ENCODE peak calls at places on chromosomes 13 and 19, in eight cellular contexts. One of them, this sample, is unnamed.

GRCh38 chr13:74687452-74688180 is 553.4 kb upstream of the KLF12 start:
- DNase-seq in stimulated activated CD8-positive, alpha-beta memory T cell treated with anti-CD3 and anti-CD28 coated beads, Interleukin-2, amount 100 ng/mL, for 48 hours: no peak
- DNase-seq in upper lobe of right lung: no peak
- DNase-seq in stimulated activated CD4-positive, alpha-beta T cell treated with anti-CD3 and anti-CD28 coated beads, TNF-alpha, amount 100 ng/mL, for 24 hours: no peak
- DNase-seq in IMR-90: no peak
- DNase-seq in fibroblast of pulmonary artery: no peak
- DNase-seq in smooth muscle cell of the brain vasculature: no peak
- DNase-seq in HEK293T: no peak
- DNase-seq in this sample: no peak

GRCh38 chr19:45919678-45920077 is 5.1 kb upstream of the NANOS2 start:
- DNase-seq in IMR-90: no peak
- DNase-seq in upper lobe of right lung: no peak
- DNase-seq in fibroblast of pulmonary artery: no peak
- DNase-seq in stimulated activated CD4-positive, alpha-beta T cell treated with anti-CD3 and anti-CD28 coated beads, TNF-alpha, amount 100 ng/mL, for 24 hours: no peak
- DNase-seq in stimulated activated CD8-positive, alpha-beta memory T cell treated with anti-CD3 and anti-CD28 coated beads, Interleukin-2, amount 100 ng/mL, for 48 hours: no peak
- DNase-seq in HEK293T: no peak
- DNase-seq in smooth muscle cell of the brain vasculature: no peak
- DNase-seq in this sample: peak

GRCh38 chr13:109869312-109870237 is 83.2 kb upstream of the IRS2 start:
- DNase-seq in stimulated activated CD4-positive, alpha-beta T cell treated with anti-CD3 and anti-CD28 coated beads, TNF-alpha, amount 100 ng/mL, for 24 hours: peak
- DNase-seq in HEK293T: no peak
- DNase-seq in fibroblast of pulmonary artery: peak
- DNase-seq in smooth muscle cell of the brain vasculature: peak
- DNase-seq in IMR-90: peak
- DNase-seq in upper lobe of right lung: peak
- DNase-seq in stimulated activated CD8-positive, alpha-beta memory T cell treated with anti-CD3 and anti-CD28 coated beads, Interleukin-2, amount 100 ng/mL, for 48 hours: peak
- DNase-seq in this sample: peak

GRCh38 chr13:25836709-25837316 is 215.0 kb downstream of the SHISA2 start:
- DNase-seq in stimulated activated CD4-positive, alpha-beta T cell treated with anti-CD3 and anti-CD28 coated beads, TNF-alpha, amount 100 ng/mL, for 24 hours: no peak
- DNase-seq in upper lobe of right lung: no peak
- DNase-seq in fibroblast of pulmonary artery: no peak
- DNase-seq in stimulated activated CD8-positive, alpha-beta memory T cell treated with anti-CD3 and anti-CD28 coated beads, Interleukin-2, amount 100 ng/mL, for 48 hours: no peak
- DNase-seq in HEK293T: no peak
- DNase-seq in smooth muscle cell of the brain vasculature: no peak
- DNase-seq in IMR-90: no peak
- DNase-seq in this sample: no peak

GRCh38 chr13:34124912-34125311 is 307.0 kb downstream of the RFC3 start:
- DNase-seq in stimulated activated CD4-positive, alpha-beta T cell treated with anti-CD3 and anti-CD28 coated beads, TNF-alpha, amount 100 ng/mL, for 24 hours: no peak
- DNase-seq in HEK293T: no peak
- DNase-seq in smooth muscle cell of the brain vasculature: no peak
- DNase-seq in fibroblast of pulmonary artery: no peak
- DNase-seq in IMR-90: no peak
- DNase-seq in stimulated activated CD8-positive, alpha-beta memory T cell treated with anti-CD3 and anti-CD28 coated beads, Interleukin-2, amount 100 ng/mL, for 48 hours: no peak
- DNase-seq in upper lobe of right lung: no peak
- DNase-seq in this sample: no peak

GRCh38 chr19:29574518-29574917 is 31.6 kb upstream of the POP4 start:
- DNase-seq in IMR-90: no peak
- DNase-seq in upper lobe of right lung: no peak
- DNase-seq in HEK293T: no peak
- DNase-seq in stimulated activated CD8-positive, alpha-beta memory T cell treated with anti-CD3 and anti-CD28 coated beads, Interleukin-2, amount 100 ng/mL, for 48 hours: no peak
- DNase-seq in fibroblast of pulmonary artery: no peak
- DNase-seq in smooth muscle cell of the brain vasculature: no peak
- DNase-seq in stimulated activated CD4-positive, alpha-beta T cell treated with anti-CD3 and anti-CD28 coated beads, TNF-alpha, amount 100 ng/mL, for 24 hours: no peak
- DNase-seq in this sample: no peak

GRCh38 chr19:45451181-45451849 is 16.5 kb upstream of the FOSB start:
- DNase-seq in IMR-90: peak
- DNase-seq in stimulated activated CD8-positive, alpha-beta memory T cell treated with anti-CD3 and anti-CD28 coated beads, Interleukin-2, amount 100 ng/mL, for 48 hours: no peak
- DNase-seq in HEK293T: no peak
- DNase-seq in smooth muscle cell of the brain vasculature: no peak
- DNase-seq in stimulated activated CD4-positive, alpha-beta T cell treated with anti-CD3 and anti-CD28 coated beads, TNF-alpha, amount 100 ng/mL, for 24 hours: no peak
- DNase-seq in fibroblast of pulmonary artery: peak
- DNase-seq in upper lobe of right lung: no peak
- DNase-seq in this sample: no peak

GRCh38 chr19:39390759-39391592 is at the start of the genes MED29 and PAF1:
- DNase-seq in fibroblast of pulmonary artery: peak
- DNase-seq in IMR-90: peak
- DNase-seq in HEK293T: peak
- DNase-seq in stimulated activated CD8-positive, alpha-beta memory T cell treated with anti-CD3 and anti-CD28 coated beads, Interleukin-2, amount 100 ng/mL, for 48 hours: peak
- DNase-seq in stimulated activated CD4-positive, alpha-beta T cell treated with anti-CD3 and anti-CD28 coated beads, TNF-alpha, amount 100 ng/mL, for 24 hours: peak
- DNase-seq in upper lobe of right lung: peak
- DNase-seq in smooth muscle cell of the brain vasculature: peak
- DNase-seq in this sample: peak

GRCh38 chr13:102141625-102142472 is 260.0 kb downstream of the FGF14 start:
- DNase-seq in HEK293T: no peak
- DNase-seq in IMR-90: peak
- DNase-seq in smooth muscle cell of the brain vasculature: no peak
- DNase-seq in stimulated activated CD4-positive, alpha-beta T cell treated with anti-CD3 and anti-CD28 coated beads, TNF-alpha, amount 100 ng/mL, for 24 hours: no peak
- DNase-seq in upper lobe of right lung: no peak
- DNase-seq in stimulated activated CD8-positive, alpha-beta memory T cell treated with anti-CD3 and anti-CD28 coated beads, Interleukin-2, amount 100 ng/mL, for 48 hours: no peak
- DNase-seq in fibroblast of pulmonary artery: peak
- DNase-seq in this sample: no peak

GRCh38 chr13:27599096-27599495 is 21.2 kb downstream of the LNX2 start:
- DNase-seq in IMR-90: no peak
- DNase-seq in HEK293T: no peak
- DNase-seq in upper lobe of right lung: no peak
- DNase-seq in fibroblast of pulmonary artery: no peak
- DNase-seq in stimulated activated CD4-positive, alpha-beta T cell treated with anti-CD3 and anti-CD28 coated beads, TNF-alpha, amount 100 ng/mL, for 24 hours: no peak
- DNase-seq in smooth muscle cell of the brain vasculature: no peak
- DNase-seq in stimulated activated CD8-positive, alpha-beta memory T cell treated with anti-CD3 and anti-CD28 coated beads, Interleukin-2, amount 100 ng/mL, for 48 hours: no peak
- DNase-seq in this sample: no peak